ENCODE peak calls at places on chromosomes 3 and 15, in five cellular contexts. L, O, T, A and Y are unnamed samples.

GRCh38 chr3:13494463-13495350 is 14.6 kb downstream of the HDAC11 start:
- DNase-seq in T (peak; percentile 72), O (no peak), A (peak; percentile 57), L (no peak), Y (no peak)

GRCh38 chr3:94716326-94717018 is 653.6 kb downstream of the NSUN3 start:
- DNase-seq in L (no peak), O (no peak), A (no peak), T (no peak), Y (no peak)

GRCh38 chr3:8739757-8740508 is 6.3 kb downstream of the CAV3 start:
- DNase-seq in O (no peak), L (no peak), T (no peak), A (no peak), Y (no peak)

GRCh38 chr15:89441295-89441762 is 55.1 kb downstream of the RHCG start:
- DNase-seq in O (no peak), L (peak; percentile 82), A (peak; percentile 93), T (peak; percentile 92), Y (no peak)

GRCh38 chr15:61518191-61518950 is 289.3 kb upstream of the RORA start:
- DNase-seq in T (no peak), L (no peak), O (no peak), A (no peak), Y (no peak)

GRCh38 chr15:40092416-40093223 is 16.1 kb downstream of the BMF start:
- DNase-seq in T (no peak), O (no peak), L (peak; percentile 79), A (no peak), Y (no peak)

GRCh38 chr3:13294442-13295351 is 125.4 kb downstream of the NUP210 start:
- DNase-seq in O (no peak), A (peak; percentile 22), L (peak; percentile 36), T (peak; percentile 69), Y (no peak)

GRCh38 chr3:48367201-48367600 is 4.8 kb upstream of the FBXW12 start:
- DNase-seq in L (no peak), O (no peak), A (no peak), T (no peak), Y (no peak)

GRCh38 chr3:15633159-15633558 is 31.6 kb downstream of the BTD start:
- DNase-seq in A (no peak), T (no peak), O (no peak), L (no peak), Y (no peak)

GRCh38 chr3:16994842-16995535 is 110.2 kb downstream of the PLCL2 start:
- DNase-seq in A (no peak), L (no peak), O (no peak), T (no peak), Y (no peak)

GRCh38 chr15:64383760-64384159 is 2.5 kb upstream of the PCLAF start:
- DNase-seq in A (no peak), T (no peak), O (no peak), L (no peak), Y (no peak)

GRCh38 chr3:193905993-193906396 is 230.0 kb upstream of the HES1 start:
- DNase-seq in O (no peak), A (no peak), L (no peak), T (no peak), Y (no peak)

GRCh38 chr15:51939216-51939615 is 32.4 kb downstream of the LEO1 start:
- DNase-seq in O (no peak), L (no peak), T (no peak), A (no peak), Y (no peak)

GRCh38 chr15:101425787-101426365 is 63.6 kb downstream of the PCSK6 start:
- DNase-seq in T (no peak), A (no peak), O (peak; percentile 11), L (no peak), Y (no peak)

GRCh38 chr3:178485756-178486155 is 50.5 kb upstream of the KCNMB2 start:
- DNase-seq in T (no peak), L (no peak), A (no peak), O (no peak), Y (no peak)

GRCh38 chr3:38560996-38561717 is 65.0 kb downstream of the EXOG start:
- DNase-seq in O (no peak), T (no peak), L (peak; percentile 24), A (no peak), Y (no peak)

GRCh38 chr3:48470286-48470685 is 23.7 kb downstream of the ATRIP start:
- DNase-seq in O (no peak), A (no peak), L (no peak), T (no peak), Y (no peak)

GRCh38 chr3:125165948-125166553 is 46.5 kb downstream of the SLC12A8 start:
- DNase-seq in O (no peak), A (no peak), T (no peak), L (no peak), Y (no peak)

GRCh38 chr15:41775651-41776050 is 1.4 kb downstream of the MAPKBP1 start:
- DNase-seq in O (no peak), A (peak; percentile 41), T (peak; percentile 47), L (no peak), Y (no peak)

GRCh38 chr3:10495003-10495402 is 10.4 kb downstream of the ATP2B2 start:
- DNase-seq in O (no peak), A (no peak), T (no peak), L (no peak), Y (no peak)

GRCh38 chr15:52699457-52699856 is 20.3 kb upstream of the ATOSA start:
- DNase-seq in A (no peak), T (peak; percentile 54), O (no peak), L (no peak), Y (no peak)

DNA sequence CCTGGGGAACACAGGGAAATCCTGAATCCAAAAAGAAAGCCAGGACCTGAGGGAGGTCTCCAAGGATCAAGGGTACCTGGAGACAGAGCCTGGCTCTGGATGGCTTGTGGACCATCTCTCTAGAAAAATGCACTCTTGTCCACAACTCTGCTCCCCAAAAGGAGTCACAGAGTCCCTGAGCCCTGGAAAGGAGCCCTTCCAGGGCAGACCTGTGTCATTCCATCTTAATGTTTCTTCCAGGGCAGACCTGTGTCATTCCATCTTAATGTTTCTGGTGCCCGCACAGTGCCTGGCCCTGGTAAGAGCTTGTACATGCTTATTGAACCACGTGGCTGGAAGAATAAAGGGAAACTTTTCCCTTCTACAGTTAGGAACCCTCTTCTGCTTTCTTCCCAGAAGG is 35.5 kb upstream of the SLCO2A1 start:
- DNase-seq in A (no peak), O (peak; percentile 23), L (no peak), T (no peak), Y (no peak)
- H3K9me3 ChIP-seq in A (no peaks in the 10 kb centered on the region), O (no peaks in the 10 kb centered on the region), L (no peaks in the 10 kb centered on the region), T (no peaks in the 10 kb centered on the region), Y (no peaks in the 10 kb centered on the region)

DNA sequence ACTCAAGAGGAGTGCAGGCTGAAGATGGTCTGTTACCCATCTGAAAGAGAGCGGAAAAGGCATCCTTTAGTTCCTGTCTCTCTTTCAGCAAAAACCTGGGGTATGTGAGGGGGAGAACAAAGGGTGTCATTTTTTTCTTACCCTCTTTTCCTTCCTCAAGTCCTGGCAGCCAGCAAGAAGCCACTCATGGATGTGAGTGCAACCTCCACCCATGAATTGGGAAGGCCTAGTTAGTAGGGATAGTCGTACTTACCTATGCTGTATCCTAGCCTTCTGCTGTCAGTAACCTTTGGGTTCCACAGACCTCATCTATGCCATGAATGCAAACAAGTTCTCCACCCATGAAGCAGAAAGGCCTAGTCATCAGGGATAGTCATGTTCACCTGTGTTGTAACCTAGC is 472.8 kb downstream of the ZIC1 start:
- DNase-seq in A (no peak), O (no peak), L (no peak), T (no peak), Y (no peak)
- H3K9me3 ChIP-seq in A (no peaks in the 10 kb centered on the region), O (no peaks in the 10 kb centered on the region), L (no peaks in the 10 kb centered on the region), T (peaks cover 35% of the 10 kb centered on the region), Y (no peaks in the 10 kb centered on the region)

DNA sequence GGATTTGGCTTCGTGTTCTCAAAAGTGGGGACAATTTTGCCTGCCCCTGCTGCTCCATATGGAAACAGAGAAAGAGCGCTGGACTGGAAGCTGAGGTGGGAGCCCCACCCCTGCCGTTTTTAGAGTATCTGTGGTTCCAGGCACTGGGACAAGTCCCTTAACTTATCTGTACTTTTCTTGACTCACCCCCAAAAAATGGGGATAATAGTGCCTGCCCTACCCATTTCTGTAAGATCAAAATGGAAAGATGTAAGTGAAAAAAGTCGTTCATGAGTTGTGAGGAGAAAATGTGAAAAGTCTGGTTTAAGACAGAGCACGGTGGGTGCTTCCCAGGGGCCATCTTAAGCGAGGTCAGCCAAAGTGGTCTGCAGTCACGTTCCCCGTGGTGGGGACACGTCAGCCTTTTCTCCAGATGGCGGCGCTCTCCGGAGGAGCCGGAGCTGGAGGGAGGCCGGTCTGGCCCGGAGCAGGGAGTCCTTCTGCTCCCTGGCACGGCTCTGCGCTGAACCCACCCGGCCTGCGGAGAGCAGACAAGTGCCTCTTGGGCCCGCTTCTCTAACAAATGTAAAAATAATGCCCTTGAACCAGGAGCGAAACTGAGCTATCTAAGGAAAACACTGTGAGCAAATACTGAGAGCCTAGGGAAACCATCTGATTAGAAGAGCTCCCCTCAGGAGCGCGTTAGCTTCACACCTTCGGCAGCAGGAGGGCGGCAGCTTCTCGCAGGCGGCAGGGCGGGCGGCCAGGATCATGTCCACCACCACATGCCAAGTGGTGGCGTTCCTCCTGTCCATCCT is at the start of gene CLDN18:
- DNase-seq in A (no peak), O (no peak), L (no peak), T (no peak), Y (no peak)
- H3K9me3 ChIP-seq in A (no peaks in the 10 kb centered on the region), O (no peaks in the 10 kb centered on the region), L (no peaks in the 10 kb centered on the region), T (no peaks in the 10 kb centered on the region), Y (no peaks in the 10 kb centered on the region)

DNA sequence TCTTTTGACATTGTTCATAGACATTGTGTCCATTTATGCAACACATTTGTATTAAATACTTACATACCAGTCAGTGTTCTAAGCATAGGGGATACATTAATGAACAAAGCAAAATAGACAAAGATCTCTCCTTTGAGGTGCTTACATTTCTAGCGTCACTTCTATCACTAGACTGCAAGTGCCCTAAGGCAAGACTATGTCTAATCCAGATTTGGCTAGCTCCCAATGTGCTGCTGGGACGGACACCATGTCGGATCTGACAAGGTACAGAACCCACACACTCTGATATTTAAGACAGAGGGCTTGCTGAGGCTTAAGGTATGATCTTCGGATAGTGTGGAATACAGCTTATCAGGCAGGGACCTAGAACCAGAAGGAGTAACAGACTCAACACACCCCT is 41.4 kb downstream of the MYLK start:
- DNase-seq in A (no peak), T (no peak), L (no peak), O (no peak), Y (no peak)
- H3K9me3 ChIP-seq in A (no peaks in the 10 kb centered on the region), T (peaks cover 4% of the 10 kb centered on the region), L (no peaks in the 10 kb centered on the region), O (peaks cover 4% of the 10 kb centered on the region), Y (peaks cover 3% of the 10 kb centered on the region)

GRCh38 chr15:99967841-99968371 is 234.7 kb upstream of the LYSMD4 start:
- DNase-seq in O (no peak), L (peak; percentile 22), T (no peak), A (no peak), Y (no peak)

GRCh38 chr15:99969261-99969960 is 236.2 kb upstream of the LYSMD4 start:
- DNase-seq in T (no peak), O (no peak), L (peak; percentile 30), A (no peak), Y (no peak)

GRCh38 chr15:99965376-99965775 is 232.1 kb upstream of the LYSMD4 start:
- DNase-seq in A (no peak), L (no peak), T (no peak), O (no peak), Y (no peak)

GRCh38 chr15:99963976-99964375 is 230.7 kb upstream of the LYSMD4 start:
- DNase-seq in O (no peak), A (no peak), L (no peak), T (no peak), Y (no peak)

DNA sequence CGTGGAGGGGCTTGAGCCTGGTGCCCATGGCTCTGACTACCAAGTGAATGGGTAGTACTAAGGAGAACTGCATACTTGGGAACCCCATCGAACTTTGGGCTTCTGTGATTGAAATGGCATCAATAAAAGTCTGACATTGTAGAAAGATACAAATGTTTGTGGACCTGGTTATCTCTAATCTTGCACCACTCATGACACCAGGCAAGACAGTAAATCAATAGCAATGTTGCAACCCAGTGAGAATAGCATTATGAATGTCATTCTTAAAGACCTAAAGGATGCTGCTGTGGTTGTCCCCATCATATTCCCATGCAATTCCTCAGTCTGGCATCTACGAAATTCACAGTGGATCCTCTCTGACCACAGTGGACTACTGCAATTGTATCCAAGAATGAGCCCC is 233.6 kb upstream of the LYSMD4 start:
- DNase-seq in A (no peak), T (no peak), O (no peak), L (no peak), Y (no peak)
- H3K9me3 ChIP-seq in A (no peaks in the 10 kb centered on the region), T (no peaks in the 10 kb centered on the region), O (no peaks in the 10 kb centered on the region), L (no peaks in the 10 kb centered on the region), Y (no peaks in the 10 kb centered on the region)